ENCODE peak calls at places on chromosomes 13 and 19, in nine cellular contexts. One of them, this sample, is unnamed.

GRCh38 chr19:2475018-2475701 is 767 bp upstream of the GADD45B start:
- DNase-seq in astrocyte of the spinal cord: peak
- DNase-seq in heart right ventricle: peak
- DNase-seq in PC-3: peak
- DNase-seq in sigmoid colon: peak
- DNase-seq in fibroblast of villous mesenchyme: peak
- DNase-seq in psoas muscle: peak
- DNase-seq in kidney epithelial cell: no peak
- DNase-seq in AG04449: no peak
- DNase-seq in this sample: peak

GRCh38 chr19:2542341-2543069 is 66.6 kb downstream of the GADD45B start:
- DNase-seq in sigmoid colon: no peak
- DNase-seq in PC-3: no peak
- DNase-seq in fibroblast of villous mesenchyme: peak
- DNase-seq in kidney epithelial cell: no peak
- DNase-seq in psoas muscle: no peak
- DNase-seq in AG04449: no peak
- DNase-seq in astrocyte of the spinal cord: no peak
- DNase-seq in heart right ventricle: no peak
- DNase-seq in this sample: no peak

GRCh38 chr13:72141845-72142470 is 275.0 kb upstream of the DACH1 start:
- DNase-seq in PC-3: peak
- DNase-seq in psoas muscle: no peak
- DNase-seq in sigmoid colon: no peak
- DNase-seq in AG04449: no peak
- DNase-seq in astrocyte of the spinal cord: peak
- DNase-seq in kidney epithelial cell: no peak
- DNase-seq in heart right ventricle: no peak
- DNase-seq in fibroblast of villous mesenchyme: peak
- DNase-seq in this sample: peak

GRCh38 chr13:68174905-68175304 is 944.8 kb upstream of the PCDH9 start:
- DNase-seq in astrocyte of the spinal cord: no peak
- DNase-seq in AG04449: no peak
- DNase-seq in kidney epithelial cell: no peak
- DNase-seq in fibroblast of villous mesenchyme: no peak
- DNase-seq in PC-3: no peak
- DNase-seq in sigmoid colon: no peak
- DNase-seq in heart right ventricle: no peak
- DNase-seq in psoas muscle: no peak
- DNase-seq in this sample: no peak

GRCh38 chr19:30171795-30172642 is 200.2 kb upstream of the ZNF536 start:
- DNase-seq in heart right ventricle: no peak
- DNase-seq in AG04449: no peak
- DNase-seq in PC-3: no peak
- DNase-seq in psoas muscle: no peak
- DNase-seq in sigmoid colon: no peak
- DNase-seq in astrocyte of the spinal cord: no peak
- DNase-seq in fibroblast of villous mesenchyme: no peak
- DNase-seq in kidney epithelial cell: no peak
- DNase-seq in this sample: no peak

GRCh38 chr13:44231786-44232516 is 141.7 kb upstream of the SERP2 start:
- DNase-seq in fibroblast of villous mesenchyme: peak
- DNase-seq in sigmoid colon: peak
- DNase-seq in PC-3: peak
- DNase-seq in AG04449: peak
- DNase-seq in kidney epithelial cell: peak
- DNase-seq in heart right ventricle: peak
- DNase-seq in psoas muscle: peak
- DNase-seq in astrocyte of the spinal cord: peak
- DNase-seq in this sample: peak

GRCh38 chr13:43057653-43058317 is 34.4 kb downstream of the DNAJC15 start:
- DNase-seq in sigmoid colon: no peak
- DNase-seq in fibroblast of villous mesenchyme: peak
- DNase-seq in AG04449: no peak
- DNase-seq in psoas muscle: no peak
- DNase-seq in heart right ventricle: no peak
- DNase-seq in kidney epithelial cell: no peak
- DNase-seq in astrocyte of the spinal cord: peak
- DNase-seq in PC-3: no peak
- DNase-seq in this sample: peak

GRCh38 chr19:2845107-2845506 is 3.8 kb downstream of the ZNF555 start:
- DNase-seq in PC-3: no peak
- DNase-seq in sigmoid colon: no peak
- DNase-seq in heart right ventricle: no peak
- DNase-seq in fibroblast of villous mesenchyme: no peak
- DNase-seq in kidney epithelial cell: no peak
- DNase-seq in astrocyte of the spinal cord: no peak
- DNase-seq in AG04449: no peak
- DNase-seq in psoas muscle: no peak
- DNase-seq in this sample: no peak

GRCh38 chr19:39497850-39498261 is 891 bp upstream of the DLL3 start:
- DNase-seq in heart right ventricle: peak
- DNase-seq in PC-3: peak
- DNase-seq in psoas muscle: no peak
- DNase-seq in astrocyte of the spinal cord: peak
- DNase-seq in sigmoid colon: no peak
- DNase-seq in kidney epithelial cell: no peak
- DNase-seq in AG04449: no peak
- DNase-seq in fibroblast of villous mesenchyme: peak
- DNase-seq in this sample: peak

GRCh38 chr13:41842029-41842428 is 118.9 kb downstream of the VWA8 start:
- DNase-seq in psoas muscle: no peak
- DNase-seq in astrocyte of the spinal cord: peak
- DNase-seq in PC-3: no peak
- DNase-seq in fibroblast of villous mesenchyme: peak
- DNase-seq in sigmoid colon: no peak
- DNase-seq in kidney epithelial cell: no peak
- DNase-seq in AG04449: no peak
- DNase-seq in heart right ventricle: no peak
- DNase-seq in this sample: peak

DNA sequence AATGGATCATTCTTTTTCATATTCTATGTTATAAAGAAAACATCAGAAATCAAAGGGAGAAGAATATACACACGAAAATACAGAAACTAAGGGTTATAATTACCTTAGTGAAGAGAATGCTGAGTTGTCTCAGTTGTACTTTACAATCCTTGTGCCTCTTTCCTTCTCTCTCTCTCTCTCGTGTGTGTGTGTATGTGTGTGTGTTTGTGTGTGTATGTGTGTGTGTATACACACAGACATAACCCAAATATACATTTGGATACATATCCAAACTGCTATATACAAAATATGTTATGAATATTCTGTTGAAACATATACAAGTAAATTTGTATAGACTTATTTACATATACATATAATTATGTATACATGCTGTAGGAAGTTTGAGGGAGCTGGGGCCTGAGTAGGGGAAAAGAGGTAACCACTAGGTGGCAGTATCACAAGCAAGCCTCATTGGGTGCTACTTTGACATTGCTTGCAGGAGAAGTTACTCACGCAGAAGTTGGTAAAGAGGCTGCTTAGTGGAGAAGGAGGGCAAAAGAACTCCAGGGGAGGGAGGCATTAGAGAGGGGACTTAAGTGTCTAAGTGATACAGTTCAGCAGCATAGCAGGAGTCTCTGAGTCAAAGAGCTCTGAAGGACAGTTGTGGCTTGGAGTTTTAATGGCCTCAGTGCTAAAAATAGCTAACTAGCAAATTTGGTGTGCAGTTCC is 465.1 kb upstream of the PCDH20 start:
- DNase-seq in sigmoid colon: no peak
- DNase-seq in astrocyte of the spinal cord: peak
- DNase-seq in fibroblast of villous mesenchyme: no peak
- DNase-seq in psoas muscle: no peak
- DNase-seq in kidney epithelial cell: no peak
- DNase-seq in heart right ventricle: no peak
- DNase-seq in AG04449: no peak
- DNase-seq in PC-3: peak
- DNase-seq in this sample: peak
- TF ChIP-seq CTCF in sigmoid colon: no peak
- TF ChIP-seq CTCF in astrocyte of the spinal cord: peak
- TF ChIP-seq CTCF in fibroblast of villous mesenchyme: no peak
- TF ChIP-seq CTCF in psoas muscle: no peak
- TF ChIP-seq CTCF in kidney epithelial cell: peak
- TF ChIP-seq CTCF in heart right ventricle: no peak
- TF ChIP-seq CTCF in AG04449: no peak
- TF ChIP-seq CTCF in PC-3: peak
- TF ChIP-seq CTCF in this sample: peak

DNA sequence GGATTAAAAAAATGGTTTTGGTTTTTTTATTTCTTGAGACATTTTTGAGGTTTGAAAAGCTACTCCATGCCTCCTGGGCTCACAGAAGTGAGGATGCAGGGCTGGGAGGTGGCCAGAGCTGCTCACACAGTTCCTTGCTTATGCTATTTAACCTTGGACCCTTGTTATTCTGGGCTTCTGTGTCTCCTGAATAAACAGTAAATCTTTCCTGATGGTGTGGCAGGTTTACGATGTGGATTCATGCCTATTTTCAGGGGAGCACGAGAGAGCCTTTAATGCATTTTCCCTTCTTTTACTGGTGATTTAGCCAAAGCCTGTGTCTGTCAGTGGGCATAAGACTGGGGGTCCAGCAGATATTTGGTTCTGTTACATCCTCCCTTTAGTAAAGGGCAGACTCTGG is 34.4 kb upstream of the PCDH8 start:
- DNase-seq in psoas muscle: no peak
- DNase-seq in sigmoid colon: no peak
- DNase-seq in PC-3: no peak
- DNase-seq in fibroblast of villous mesenchyme: no peak
- DNase-seq in AG04449: no peak
- DNase-seq in kidney epithelial cell: no peak
- DNase-seq in heart right ventricle: no peak
- DNase-seq in astrocyte of the spinal cord: no peak
- DNase-seq in this sample: no peak
- H3K4me3 ChIP-seq in psoas muscle: no peak
- H3K4me3 ChIP-seq in sigmoid colon: no peak
- H3K4me3 ChIP-seq in PC-3: no peak
- H3K4me3 ChIP-seq in fibroblast of villous mesenchyme: no peak
- H3K4me3 ChIP-seq in AG04449: no peak
- H3K4me3 ChIP-seq in kidney epithelial cell: no peak
- H3K4me3 ChIP-seq in heart right ventricle: no peak
- H3K4me3 ChIP-seq in astrocyte of the spinal cord: no peak
- H3K4me3 ChIP-seq in this sample: no peak

DNA sequence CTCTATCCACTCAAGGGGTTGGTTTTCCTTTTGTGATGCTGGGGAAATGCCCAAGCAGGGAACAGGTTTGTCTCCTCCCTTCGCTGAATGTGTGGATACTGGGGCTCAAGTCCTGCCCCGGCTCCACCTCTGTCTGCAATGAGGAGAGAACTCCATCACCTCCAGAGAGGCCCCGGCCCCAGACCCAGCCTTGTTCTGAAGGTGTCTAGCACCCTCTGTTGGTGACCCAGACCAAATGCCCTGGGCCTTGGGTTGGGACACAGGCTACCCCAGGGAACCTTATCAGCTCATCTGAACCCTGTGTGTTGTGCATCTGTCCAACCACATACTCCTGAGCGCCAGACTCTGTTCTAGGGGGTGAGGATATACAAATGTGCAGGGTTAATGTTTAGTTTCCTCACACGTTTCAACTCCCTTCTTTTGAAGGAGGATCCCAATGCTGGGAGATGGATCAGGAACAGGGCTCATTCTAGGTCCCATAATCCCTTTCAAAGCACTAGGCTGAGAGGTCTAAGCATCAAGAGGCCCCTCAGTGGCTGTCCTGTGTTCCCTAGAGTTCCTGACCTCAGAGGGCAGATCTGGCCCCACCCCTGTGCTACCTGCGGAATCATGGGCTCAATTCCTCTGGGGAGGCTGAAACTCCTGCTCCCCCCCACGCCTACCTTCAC is 112.5 kb upstream of the SLC7A1 start:
- DNase-seq in AG04449: no peak
- DNase-seq in sigmoid colon: no peak
- DNase-seq in astrocyte of the spinal cord: peak
- DNase-seq in kidney epithelial cell: no peak
- DNase-seq in PC-3: peak
- DNase-seq in psoas muscle: no peak
- DNase-seq in heart right ventricle: no peak
- DNase-seq in fibroblast of villous mesenchyme: peak
- DNase-seq in this sample: peak
- TF ChIP-seq CTCF in AG04449: peak
- TF ChIP-seq CTCF in sigmoid colon: peak
- TF ChIP-seq CTCF in astrocyte of the spinal cord: peak
- TF ChIP-seq CTCF in kidney epithelial cell: peak
- TF ChIP-seq CTCF in PC-3: peak
- TF ChIP-seq CTCF in psoas muscle: peak
- TF ChIP-seq CTCF in heart right ventricle: no peak
- TF ChIP-seq CTCF in fibroblast of villous mesenchyme: peak
- TF ChIP-seq CTCF in this sample: peak

DNA sequence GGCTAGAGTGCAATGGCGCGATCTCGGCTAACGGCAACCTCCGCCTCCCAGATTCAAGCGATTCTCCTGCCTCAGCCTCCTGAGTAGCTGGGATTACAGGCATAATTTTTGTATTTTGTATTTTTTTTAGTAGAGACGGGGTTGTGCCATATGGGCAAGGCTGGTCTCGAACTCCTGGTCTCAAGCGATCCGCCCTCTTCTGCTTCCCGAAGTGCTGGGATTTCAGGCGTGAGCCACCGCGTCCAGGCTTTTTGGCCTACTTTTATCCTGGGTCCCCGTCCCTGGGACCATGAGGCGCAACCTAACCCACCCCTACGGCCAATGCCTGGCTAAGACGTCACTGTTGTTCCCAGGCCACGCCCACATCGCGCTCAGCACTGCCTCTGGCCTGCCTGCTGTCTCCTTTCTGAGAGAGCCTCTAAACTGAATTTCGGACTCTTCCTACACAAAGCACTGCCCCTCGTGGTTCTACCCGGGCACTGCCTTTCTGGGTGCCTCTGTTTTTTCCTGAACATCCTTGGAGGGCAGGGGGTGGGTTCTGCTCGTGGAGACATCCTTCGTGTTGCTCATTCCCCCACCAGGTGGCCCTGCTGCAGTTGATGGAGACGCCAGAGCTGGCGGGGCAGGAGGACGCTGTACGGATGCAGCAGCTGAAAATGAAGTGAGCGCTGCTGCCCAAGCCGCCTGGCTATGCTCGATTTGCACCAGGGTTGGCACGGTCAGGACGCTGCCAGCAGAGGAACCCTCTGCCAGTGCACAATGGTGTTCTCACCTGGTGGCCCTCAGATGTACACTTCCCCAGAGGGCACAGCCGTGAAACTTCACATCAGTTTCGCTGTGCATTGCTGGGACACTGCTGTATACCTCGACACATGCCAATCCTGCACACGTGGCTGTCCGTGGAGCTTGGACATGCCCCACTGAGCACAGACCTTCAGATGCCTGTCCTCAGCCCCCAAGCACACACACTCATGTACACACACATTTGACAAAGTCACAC is 2.0 kb downstream of the REX1BD start:
- DNase-seq in kidney epithelial cell: peak
- DNase-seq in heart right ventricle: peak
- DNase-seq in sigmoid colon: peak
- DNase-seq in AG04449: no peak
- DNase-seq in psoas muscle: peak
- DNase-seq in fibroblast of villous mesenchyme: peak
- DNase-seq in astrocyte of the spinal cord: peak
- DNase-seq in PC-3: no peak
- DNase-seq in this sample: peak
- H3K4me3 ChIP-seq in kidney epithelial cell: peak
- H3K4me3 ChIP-seq in heart right ventricle: peak
- H3K4me3 ChIP-seq in sigmoid colon: no peak
- H3K4me3 ChIP-seq in AG04449: peak
- H3K4me3 ChIP-seq in psoas muscle: peak
- H3K4me3 ChIP-seq in fibroblast of villous mesenchyme: peak
- H3K4me3 ChIP-seq in astrocyte of the spinal cord: no peak
- H3K4me3 ChIP-seq in PC-3: peak
- H3K4me3 ChIP-seq in this sample: peak